ENCODE peak calls at places on chromosomes 16 and 17, in six cellular contexts. One of them, this sample, is unnamed.

GRCh38 chr16:14418795-14419225 is 211.2 kb downstream of the PARN start:
- DNase-seq in H1: no peak
- DNase-seq in GM12891: no peak
- DNase-seq in GM12878: no peak
- DNase-seq in HepG2: no peak
- DNase-seq in K562: no peak
- DNase-seq in this sample: no peak

GRCh38 chr17:43581581-43581980 is 35.4 kb upstream of the ETV4 start:
- DNase-seq in HepG2: peak; percentile 68
- DNase-seq in GM12878: no peak
- DNase-seq in K562: no peak
- DNase-seq in H1: no peak
- DNase-seq in GM12891: no peak
- DNase-seq in this sample: no peak

GRCh38 chr16:17395849-17396480 is 74.8 kb downstream of the XYLT1 start:
- DNase-seq in K562: no peak
- DNase-seq in GM12878: no peak
- DNase-seq in GM12891: no peak
- DNase-seq in HepG2: no peak
- DNase-seq in H1: no peak
- DNase-seq in this sample: no peak

GRCh38 chr17:13337864-13338371 is 263.8 kb downstream of the HS3ST3A1 start:
- DNase-seq in GM12878: no peak
- DNase-seq in GM12891: peak; percentile 7
- DNase-seq in H1: no peak
- DNase-seq in HepG2: peak; percentile 42
- DNase-seq in K562: peak; percentile 46
- DNase-seq in this sample: no peak

GRCh38 chr17:69314246-69315030 is 12.5 kb downstream of the ABCA5 start:
- DNase-seq in K562: no peak
- DNase-seq in H1: no peak
- DNase-seq in GM12891: no peak
- DNase-seq in GM12878: no peak
- DNase-seq in HepG2: no peak
- DNase-seq in this sample: no peak

GRCh38 chr17:82859431-82860403 is 19.9 kb upstream of the ZNF750 start:
- DNase-seq in HepG2: peak; percentile 27
- DNase-seq in GM12891: peak; percentile 68
- DNase-seq in H1: no peak
- DNase-seq in GM12878: peak; percentile 63
- DNase-seq in K562: peak; percentile 74
- DNase-seq in this sample: peak; percentile 49

GRCh38 chr16:77781091-77781490 is 7.3 kb upstream of the VAT1L start:
- DNase-seq in HepG2: no peak
- DNase-seq in GM12891: no peak
- DNase-seq in K562: no peak
- DNase-seq in GM12878: no peak
- DNase-seq in H1: no peak
- DNase-seq in this sample: no peak

GRCh38 chr16:3825103-3825502 is 55.4 kb downstream of the CREBBP start:
- DNase-seq in GM12891: no peak
- DNase-seq in K562: no peak
- DNase-seq in GM12878: no peak
- DNase-seq in HepG2: no peak
- DNase-seq in H1: no peak
- DNase-seq in this sample: no peak

GRCh38 chr16:54080524-54081008 is 206.0 kb downstream of the IRX3 start:
- DNase-seq in GM12878: no peak
- DNase-seq in GM12891: no peak
- DNase-seq in HepG2: peak; percentile 94
- DNase-seq in H1: no peak
- DNase-seq in K562: no peak
- DNase-seq in this sample: no peak

GRCh38 chr16:1102333-1102700 is 6.3 kb upstream of the C1QTNF8 start:
- DNase-seq in K562: no peak
- DNase-seq in GM12878: no peak
- DNase-seq in HepG2: no peak
- DNase-seq in GM12891: no peak
- DNase-seq in H1: no peak
- DNase-seq in this sample: no peak

GRCh38 chr16:54110582-54110981 is 176.0 kb downstream of the IRX3 start:
- DNase-seq in GM12891: no peak
- DNase-seq in GM12878: no peak
- DNase-seq in HepG2: no peak
- DNase-seq in K562: no peak
- DNase-seq in H1: no peak
- DNase-seq in this sample: no peak

GRCh38 chr17:64504769-64505319 is 1.2 kb downstream of the DDX5 start:
- DNase-seq in K562: no peak
- DNase-seq in GM12878: no peak
- DNase-seq in H1: no peak
- DNase-seq in GM12891: no peak
- DNase-seq in HepG2: peak; percentile 42
- DNase-seq in this sample: no peak
- TF ChIP-seq POLR2AphosphoS5 in K562: peak; percentile 58
- TF ChIP-seq POLR2AphosphoS5 in GM12878: no peak
- TF ChIP-seq POLR2AphosphoS5 in H1: no peak
- TF ChIP-seq POLR2AphosphoS5 in GM12891: no peak
- TF ChIP-seq POLR2AphosphoS5 in HepG2: no peak
- TF ChIP-seq POLR2AphosphoS5 in this sample: peak; percentile 74

GRCh38 chr16:57145046-57145963 is 40.5 kb downstream of the PSME3IP1 start:
- DNase-seq in H1: no peak
- DNase-seq in K562: peak; percentile 78
- DNase-seq in HepG2: no peak
- DNase-seq in GM12878: no peak
- DNase-seq in GM12891: no peak
- DNase-seq in this sample: no peak
- TF ChIP-seq POLR2A in H1: no peak
- TF ChIP-seq POLR2A in K562: no peak
- TF ChIP-seq POLR2A in HepG2: no peak
- TF ChIP-seq POLR2A in GM12878: no peak
- TF ChIP-seq POLR2A in GM12891: no peak
- TF ChIP-seq POLR2A in this sample: no peak

GRCh38 chr17:63837962-63838585 is 4.4 kb downstream of the SMARCD2 start:
- DNase-seq in GM12878: no peak
- DNase-seq in K562: no peak
- DNase-seq in HepG2: no peak
- DNase-seq in GM12891: no peak
- DNase-seq in H1: no peak
- DNase-seq in this sample: no peak

GRCh38 chr17:63836811-63837210 is 5.7 kb downstream of the SMARCD2 start:
- DNase-seq in GM12878: no peak
- DNase-seq in H1: no peak
- DNase-seq in HepG2: no peak
- DNase-seq in K562: no peak
- DNase-seq in GM12891: no peak
- DNase-seq in this sample: no peak

GRCh38 chr17:63837480-63837879 is 5.0 kb downstream of the SMARCD2 start:
- DNase-seq in GM12891: no peak
- DNase-seq in GM12878: no peak
- DNase-seq in H1: no peak
- DNase-seq in K562: no peak
- DNase-seq in HepG2: no peak
- DNase-seq in this sample: no peak

GRCh38 chr17:63840591-63841349 is 1.7 kb downstream of the SMARCD2 start:
- DNase-seq in HepG2: no peak
- DNase-seq in K562: no peak
- DNase-seq in GM12891: no peak
- DNase-seq in GM12878: no peak
- DNase-seq in H1: no peak
- DNase-seq in this sample: no peak

GRCh38 chr17:63838586-63839184 is 3.8 kb downstream of the SMARCD2 start:
- DNase-seq in H1: no peak
- DNase-seq in GM12891: no peak
- DNase-seq in HepG2: no peak
- DNase-seq in GM12878: no peak
- DNase-seq in K562: no peak
- DNase-seq in this sample: no peak
- TF ChIP-seq TAF1 in H1: no peak
- TF ChIP-seq TAF1 in GM12891: no peak
- TF ChIP-seq TAF1 in HepG2: no peak
- TF ChIP-seq TAF1 in GM12878: no peak
- TF ChIP-seq TAF1 in K562: no peak
- TF ChIP-seq TAF1 in this sample: no peak

GRCh38 chr17:66025551-66025950 is 166.4 kb downstream of the CEP112 start:
- DNase-seq in GM12891: no peak
- DNase-seq in K562: no peak
- DNase-seq in H1: no peak
- DNase-seq in HepG2: no peak
- DNase-seq in GM12878: no peak
- DNase-seq in this sample: no peak

GRCh38 chr17:66016231-66016630 is 175.7 kb downstream of the CEP112 start:
- DNase-seq in GM12891: no peak
- DNase-seq in K562: no peak
- DNase-seq in HepG2: no peak
- DNase-seq in GM12878: no peak
- DNase-seq in H1: no peak
- DNase-seq in this sample: no peak

GRCh38 chr17:66018786-66019185 is 173.1 kb downstream of the CEP112 start:
- DNase-seq in K562: no peak
- DNase-seq in GM12878: no peak
- DNase-seq in HepG2: no peak
- DNase-seq in GM12891: no peak
- DNase-seq in H1: no peak
- DNase-seq in this sample: no peak

DNA sequence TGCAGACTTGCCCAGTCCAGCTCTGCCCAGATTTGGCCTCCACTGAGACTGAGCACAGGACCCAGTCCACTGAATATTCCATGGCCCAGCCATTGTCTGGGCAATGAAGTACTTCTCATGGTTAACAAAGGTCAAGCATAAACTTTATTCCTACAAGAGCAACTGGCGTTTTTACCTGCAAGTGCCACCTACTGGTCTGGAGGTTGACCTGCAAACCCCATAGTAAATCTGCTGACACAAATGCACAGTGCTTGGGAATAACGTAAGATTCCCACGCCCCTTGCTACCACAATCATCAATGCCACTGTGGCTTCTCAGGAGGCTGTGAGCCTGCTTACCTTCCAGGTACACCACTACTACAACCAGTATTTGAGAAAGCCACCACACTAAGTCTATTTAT is 170.2 kb downstream of the CEP112 start:
- DNase-seq in HepG2: no peak
- DNase-seq in H1: no peak
- DNase-seq in GM12891: no peak
- DNase-seq in GM12878: no peak
- DNase-seq in K562: no peak
- DNase-seq in this sample: no peak
- TF ChIP-seq POLR2AphosphoS5 in HepG2: no peak
- TF ChIP-seq POLR2AphosphoS5 in H1: no peak
- TF ChIP-seq POLR2AphosphoS5 in GM12891: no peak
- TF ChIP-seq POLR2AphosphoS5 in GM12878: no peak
- TF ChIP-seq POLR2AphosphoS5 in K562: no peak
- TF ChIP-seq POLR2AphosphoS5 in this sample: no peak

DNA sequence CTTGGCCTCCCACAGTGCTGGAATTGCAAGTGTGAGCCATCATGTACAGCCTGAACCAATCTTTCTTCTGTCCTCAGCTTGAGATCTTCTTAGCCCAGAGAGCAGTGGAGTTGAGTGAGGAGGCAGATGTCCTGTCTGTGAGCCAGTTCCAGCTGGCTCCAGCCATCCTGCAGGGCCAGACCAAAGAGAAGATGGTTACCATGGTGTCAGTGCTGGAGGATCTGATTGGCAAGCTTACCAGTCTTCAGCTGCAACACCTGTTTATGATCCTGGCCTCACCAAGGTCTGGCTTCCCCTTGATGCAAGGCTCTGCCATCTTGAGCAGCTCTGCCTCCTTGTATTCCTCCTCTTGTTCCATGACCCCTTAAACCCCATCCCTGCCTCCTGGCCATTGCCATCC is 9.6 kb downstream of the CDK5RAP3 start:
- DNase-seq in H1: no peak
- DNase-seq in GM12891: no peak
- DNase-seq in K562: no peak
- DNase-seq in GM12878: no peak
- DNase-seq in HepG2: no peak
- DNase-seq in this sample: no peak
- TF ChIP-seq POLR2A in H1: no peak
- TF ChIP-seq POLR2A in GM12891: no peak
- TF ChIP-seq POLR2A in K562: no peak
- TF ChIP-seq POLR2A in GM12878: no peak
- TF ChIP-seq POLR2A in HepG2: no peak
- TF ChIP-seq POLR2A in this sample: no peak

DNA sequence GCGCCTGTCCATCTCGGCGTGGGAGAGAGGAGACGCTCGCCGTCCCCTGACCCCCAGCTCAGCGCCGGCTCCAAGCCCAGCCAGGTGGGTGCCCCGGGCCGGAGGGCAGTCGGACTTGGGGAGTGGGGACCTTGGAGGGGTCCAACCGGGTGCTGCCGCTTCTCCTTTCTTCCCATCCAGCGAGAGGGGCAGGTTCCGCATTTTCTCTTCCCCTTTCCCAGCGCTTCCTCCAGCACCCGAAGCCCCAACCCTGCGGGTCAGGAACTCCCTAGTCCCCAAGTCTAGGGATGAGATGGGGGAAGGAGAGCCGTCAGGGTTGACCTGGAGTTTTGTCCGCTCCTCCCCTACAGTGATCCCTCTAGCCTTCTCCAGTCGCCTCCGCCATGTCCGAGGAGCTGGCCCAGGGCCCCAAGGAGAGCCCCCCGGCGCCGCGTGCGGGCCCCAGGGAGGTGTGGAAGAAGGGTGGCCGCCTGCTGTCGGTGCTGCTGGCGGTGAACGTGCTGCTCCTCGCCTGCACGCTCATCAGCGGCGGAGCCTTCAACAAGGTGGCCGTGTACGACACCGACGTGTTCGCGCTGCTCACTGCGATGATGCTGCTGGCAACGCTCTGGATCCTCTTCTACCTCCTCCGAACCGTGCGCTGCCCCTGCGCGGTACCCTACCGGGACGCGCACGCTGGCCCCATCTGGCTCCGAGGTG is at the start of gene OTOP2:
- DNase-seq in K562: no peak
- DNase-seq in GM12891: no peak
- DNase-seq in GM12878: no peak
- DNase-seq in H1: peak; percentile 67
- DNase-seq in HepG2: no peak
- DNase-seq in this sample: no peak
- TF ChIP-seq TAF1 in K562: no peak
- TF ChIP-seq TAF1 in GM12891: no peak
- TF ChIP-seq TAF1 in GM12878: no peak
- TF ChIP-seq TAF1 in H1: no peak
- TF ChIP-seq TAF1 in HepG2: no peak
- TF ChIP-seq TAF1 in this sample: no peak